ENCODE peak calls at places on chromosomes 1 and 21, in five cellular contexts. V, F, D, L and Y are unnamed samples.

GRCh38 chr21:41142051-41142795 is 25.7 kb upstream of the BACE2 start:
- DNase-seq in F (peak), V (no peak), L (peak), D (no peak), Y (no peak)

GRCh38 chr1:198950036-198950435 is 311.2 kb downstream of the PTPRC start:
- DNase-seq in L (no peak), V (no peak), F (no peak), D (no peak), Y (no peak)

GRCh38 chr1:97424209-97424608 is 496.6 kb downstream of the DPYD start:
- DNase-seq in F (no peak), D (no peak), L (no peak), V (no peak), Y (no peak)

GRCh38 chr1:68232354-68233148 is at the start of gene WLS:
- DNase-seq in L (peak), V (no peak), D (no peak), F (peak), Y (no peak)

GRCh38 chr1:226654046-226654445 is 85.0 kb downstream of the ITPKB start:
- DNase-seq in V (no peak), D (no peak), F (peak), L (no peak), Y (no peak)

GRCh38 chr1:34332996-34333395 is 156.3 kb downstream of the C1orf94 start:
- DNase-seq in V (no peak), F (no peak), D (no peak), L (no peak), Y (no peak)

GRCh38 chr1:172946814-172947507 is 103.8 kb downstream of the TNFSF18 start:
- DNase-seq in L (no peak), V (no peak), D (no peak), F (no peak), Y (no peak)

GRCh38 chr1:51679435-51679834 is 62.5 kb downstream of the OSBPL9 start:
- DNase-seq in V (no peak), D (no peak), F (no peak), L (no peak), Y (no peak)

GRCh38 chr1:75171876-75172275 is 37.7 kb downstream of the LHX8 start:
- DNase-seq in V (no peak), L (no peak), F (no peak), D (no peak), Y (no peak)

GRCh38 chr1:1088036-1088800 is 14.1 kb upstream of the RNF223 start:
- DNase-seq in L (no peak), F (peak), D (no peak), V (no peak), Y (no peak)

GRCh38 chr1:220748091-220748934 is at the start of gene MTARC2:
- DNase-seq in L (peak), D (no peak), V (peak), F (peak), Y (peak)

GRCh38 chr1:83901547-83902155 is 97.3 kb downstream of the TTLL7 start:
- DNase-seq in D (no peak), V (no peak), F (peak), L (peak), Y (no peak)

GRCh38 chr21:37119421-37120218 is 46.6 kb downstream of the TTC3 start:
- DNase-seq in L (no peak), V (no peak), D (no peak), F (no peak), Y (no peak)

GRCh38 chr1:171251042-171251740 is 2.9 kb downstream of the FMO1 start:
- DNase-seq in V (peak), F (no peak), D (peak), L (peak), Y (peak)

GRCh38 chr21:45326169-45326833 is 38.6 kb upstream of the POFUT2 start:
- DNase-seq in F (peak), D (no peak), V (no peak), L (no peak), Y (no peak)